ENCODE peak calls at places on chromosomes 5 and 9, in five cellular contexts. R is foreskin keratinocyte, X is HCT116, S is small intestine, N is caudate nucleus. J is an unnamed sample.

GRCh38 chr5:1200495-1201326 is 684 bp upstream of the SLC6A19 start:
- DNase-seq in R (no peak), X (no peak), S (peak; percentile 37), N (no peak), J (no peak)

GRCh38 chr9:30688801-30689200 is 1695.6 kb upstream of the ACO1 start:
- DNase-seq in R (no peak), X (no peak), S (no peak), N (no peak), J (no peak)

GRCh38 chr5:122882836-122883235 is 37.4 kb downstream of the SNX24 start:
- DNase-seq in R (peak; percentile 30), X (no peak), S (peak; percentile 7), N (no peak), J (no peak)

GRCh38 chr5:158951461-158951860 is 148.3 kb downstream of the EBF1 start:
- DNase-seq in R (no peak), X (no peak), S (no peak), N (no peak), J (no peak)

GRCh38 chr5:180160822-180161221 is 48.2 kb downstream of the RASGEF1C start:
- DNase-seq in R (no peak), X (no peak), S (no peak), N (no peak), J (no peak)

GRCh38 chr5:171149772-171150171 is 159.3 kb upstream of the TLX3 start:
- DNase-seq in R (no peak), X (no peak), S (no peak), N (no peak), J (no peak)

GRCh38 chr9:129866373-129867137 is 31.3 kb downstream of the USP20 start:
- DNase-seq in R (no peak), X (no peak), S (no peak), N (no peak), J (no peak)

GRCh38 chr5:127754727-127755126 is 51.5 kb downstream of the CCDC192 start:
- DNase-seq in R (no peak), X (no peak), S (no peak), N (no peak), J (no peak)

GRCh38 chr5:153222956-153223355 is 267.5 kb upstream of the GRIA1 start:
- DNase-seq in R (peak; percentile 64), X (no peak), S (no peak), N (no peak), J (no peak)

GRCh38 chr5:132325691-132326090 is 31.5 kb downstream of the SLC22A4 start:
- DNase-seq in R (no peak), X (no peak), S (no peak), N (no peak), J (no peak)
- H3K27ac ChIP-seq in R (no peak overlapping the region), X (no peak overlapping the region), S (no peak overlapping the region), N (no peak overlapping the region), J (no peak overlapping the region)

GRCh38 chr9:673966-674526 is 167.5 kb upstream of the DMRT1 start:
- DNase-seq in R (no peak), X (no peak), S (no peak), N (no peak), J (no peak)

GRCh38 chr9:675697-676370 is 165.7 kb upstream of the DMRT1 start:
- DNase-seq in R (no peak), X (no peak), S (no peak), N (no peak), J (no peak)

GRCh38 chr9:679462-679861 is 162.0 kb upstream of the DMRT1 start:
- DNase-seq in R (no peak), X (no peak), S (no peak), N (no peak), J (no peak)

GRCh38 chr9:677461-678097 is 163.9 kb upstream of the DMRT1 start:
- DNase-seq in R (no peak), X (no peak), S (peak; percentile 22), N (no peak), J (no peak)

GRCh38 chr9:676780-677458 is 164.6 kb upstream of the DMRT1 start:
- DNase-seq in R (peak; percentile 79), X (no peak), S (peak; percentile 51), N (no peak), J (no peak)
- H3K27ac ChIP-seq in R (peak overlapping the region; percentile 50), X (no peak overlapping the region), S (no peak overlapping the region), N (peak overlapping the region; percentile 86), J (peak overlapping the region; percentile 60)

DNA sequence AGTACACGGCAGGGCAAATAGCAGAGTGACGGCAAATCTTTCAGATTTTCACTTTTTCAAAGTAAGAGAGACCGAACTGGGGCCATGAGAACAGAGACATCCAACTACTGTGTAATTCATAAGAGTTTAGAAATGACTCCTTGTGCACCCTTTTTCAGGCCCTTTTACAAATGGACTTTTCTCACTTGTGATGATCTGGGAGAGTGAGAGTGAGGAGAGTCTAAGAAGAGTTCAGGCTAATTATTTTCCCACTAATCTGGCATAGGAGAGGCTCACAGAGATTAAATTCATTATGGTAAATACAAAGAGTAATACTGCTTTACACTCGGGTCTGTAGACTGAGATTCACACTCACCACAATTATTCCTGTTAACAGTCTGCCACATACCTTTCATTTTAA is 880 bp upstream of the CCNG1 start:
- DNase-seq in R (no peak), X (no peak), S (no peak), N (no peak), J (no peak)
- H3K27ac ChIP-seq in R (peak overlapping the region; percentile 91), X (peak overlapping the region; percentile 46), S (no peak overlapping the region), N (peak overlapping the region; percentile 9), J (peak overlapping the region; percentile 91)

GRCh38 chr9:113011911-113012381 is at the start of gene ZNF883:
- DNase-seq in R (peak; percentile 58), X (no peak), S (peak; percentile 14), N (peak; percentile 53), J (peak; percentile 33)
- H3K27ac ChIP-seq in R (no peak within 1 kb of the TSS), X (no peak within 1 kb of the TSS), S (no peak within 1 kb of the TSS), N (no peak within 1 kb of the TSS), J (no peak within 1 kb of the TSS)

DNA sequence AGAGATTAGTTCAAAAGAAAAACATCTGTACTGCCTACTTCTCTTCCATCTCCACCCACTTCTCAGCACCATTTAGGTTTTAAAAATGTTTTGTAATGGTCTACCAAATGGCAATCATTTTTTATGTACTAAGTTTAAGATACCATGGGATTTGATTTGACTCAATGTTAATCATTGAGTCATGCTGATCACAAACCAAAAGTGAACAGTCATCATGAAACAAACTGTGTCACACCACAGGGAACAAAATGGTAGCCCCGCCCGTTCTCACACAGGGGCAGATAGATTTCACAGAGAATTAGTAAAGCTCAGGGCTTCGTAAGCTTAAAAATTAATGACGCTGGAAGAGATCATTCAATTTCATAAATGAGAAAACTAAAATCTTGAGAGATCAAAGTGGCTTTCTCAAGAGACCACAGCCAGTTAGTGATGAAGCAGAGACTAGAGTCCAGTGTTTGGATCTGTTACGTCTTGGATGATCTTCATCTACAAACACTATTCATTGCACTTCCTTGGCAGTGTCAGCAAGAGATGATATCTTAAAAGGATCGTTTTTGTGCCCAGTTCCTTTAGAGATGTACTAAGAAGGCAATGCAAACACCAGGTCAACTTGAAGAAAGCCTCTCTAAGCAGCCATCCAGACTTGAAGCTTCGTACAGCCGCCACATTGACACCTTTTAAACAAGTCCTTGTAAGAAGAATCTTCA is 33.9 kb upstream of the TRIO start:
- DNase-seq in R (peak; percentile 79), X (no peak), S (peak; percentile 14), N (no peak), J (peak; percentile 16)
- H3K27ac ChIP-seq in R (peak overlapping the region; percentile 93), X (no peak overlapping the region), S (no peak overlapping the region), N (no peak overlapping the region), J (no peak overlapping the region)

DNA sequence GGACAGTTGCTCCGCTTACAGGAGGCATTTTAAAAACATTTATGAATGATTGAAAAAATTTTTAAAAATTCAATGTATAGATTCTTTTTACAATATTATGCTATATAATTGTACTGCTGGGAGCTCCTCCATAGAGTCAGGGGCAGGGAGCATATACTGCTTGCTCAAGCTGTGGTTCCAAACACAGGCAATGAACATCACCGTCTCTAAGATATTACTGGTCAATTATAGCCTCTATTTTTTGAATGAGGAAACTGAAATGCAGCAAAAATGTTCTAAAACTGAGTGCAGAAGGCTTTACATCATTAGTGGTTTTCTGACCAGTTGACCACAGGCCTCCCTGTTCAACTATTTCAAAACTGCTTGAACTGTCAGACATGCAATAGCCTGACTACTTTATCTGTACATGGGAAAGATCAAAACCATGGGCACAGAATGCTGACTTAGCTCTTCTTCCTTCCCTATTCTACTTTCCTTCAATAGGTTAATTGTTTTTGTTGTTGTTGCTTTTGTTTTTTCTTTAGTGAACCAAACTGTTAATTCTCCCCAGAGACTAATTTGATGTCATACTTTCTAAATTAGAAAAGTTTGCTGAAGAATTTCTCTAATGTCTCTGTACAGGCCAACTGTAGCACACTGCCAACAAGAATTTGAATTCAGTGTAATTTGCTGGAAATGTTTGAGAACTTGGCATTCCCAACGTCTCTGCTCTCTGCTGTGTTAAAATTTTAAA is 107.6 kb upstream of the MPDZ start:
- DNase-seq in R (no peak), X (no peak), S (no peak), N (no peak), J (no peak)
- H3K27ac ChIP-seq in R (no peak overlapping the region), X (no peak overlapping the region), S (no peak overlapping the region), N (no peak overlapping the region), J (peak overlapping the region; percentile 32)

J was measured in transverse colon.